ENCODE peak calls at places on chromosome 5, in four cellular contexts. S, P, X and O are unnamed samples. For H3K36me3, the result is how much of the 10 kb centered on the place peaks cover.

GRCh38 chr5:73193592-73193991 is 20.6 kb downstream of the TMEM174 start:
- DNase-seq in S (no peak), P (no peak), X (no peak), O (no peak)

GRCh38 chr5:61687371-61687770 is 355.3 kb downstream of the ZSWIM6 start:
- DNase-seq in S (no peak), P (no peak), X (no peak), O (no peak)

GRCh38 chr5:177085985-177086917 is at the start of gene FGFR4:
- DNase-seq in S (peak), P (peak), X (peak), O (peak)

GRCh38 chr5:93790401-93790800 is 49.0 kb upstream of the POU5F2 start:
- DNase-seq in S (no peak), P (no peak), X (no peak), O (no peak)

GRCh38 chr5:82765765-82766164 is 311.4 kb downstream of the TMEM167A start:
- DNase-seq in S (no peak), P (no peak), X (no peak), O (no peak)

GRCh38 chr5:80275347-80275746 is 19.5 kb upstream of the SERINC5 start:
- DNase-seq in S (no peak), P (no peak), X (no peak), O (no peak)

GRCh38 chr5:139061856-139062255 is 136.3 kb downstream of the SIL1 start:
- DNase-seq in S (no peak), P (no peak), X (no peak), O (no peak)

GRCh38 chr5:176771102-176771845 is 39.1 kb upstream of the UNC5A start:
- DNase-seq in S (no peak), P (no peak), X (no peak), O (peak)

GRCh38 chr5:153672347-153673090 is 182.0 kb downstream of the GRIA1 start:
- DNase-seq in S (no peak), P (no peak), X (no peak), O (no peak)

GRCh38 chr5:39270172-39270848 is 50.9 kb upstream of the FYB1 start:
- DNase-seq in S (no peak), P (peak), X (no peak), O (no peak)

GRCh38 chr5:35319231-35320002 is 89.1 kb upstream of the PRLR start:
- DNase-seq in S (peak), P (peak), X (peak), O (peak)

GRCh38 chr5:135264451-135265445 is 134.3 kb downstream of the MACROH2A1 start:
- DNase-seq in S (no peak), P (no peak), X (no peak), O (no peak)

GRCh38 chr5:160030631-160031377 is 21.9 kb downstream of the TTC1 start:
- DNase-seq in S (no peak), P (no peak), X (no peak), O (no peak)

GRCh38 chr5:42924226-42924625 is 112.5 kb upstream of the SELENOP start:
- DNase-seq in S (no peak), P (no peak), X (no peak), O (no peak)

GRCh38 chr5:78903936-78904335 is 81.2 kb downstream of the ARSB start:
- DNase-seq in S (no peak), P (no peak), X (no peak), O (no peak)

GRCh38 chr5:81750308-81751008 is 439 bp downstream of the SSBP2 start:
- DNase-seq in S (no peak), P (no peak), X (peak), O (no peak)

GRCh38 chr5:53397845-53398244 is 82.6 kb upstream of the FST start:
- DNase-seq in S (no peak), P (no peak), X (no peak), O (no peak)

GRCh38 chr5:115366223-115366622 is 69.8 kb upstream of the CCDC112 start:
- DNase-seq in S (no peak), P (no peak), X (no peak), O (no peak)
- TF ChIP-seq EP300 in S (no peak), P (no peak), X (no peak), O (no peak)

GRCh38 chr5:150017606-150018005 is 17.1 kb downstream of the HMGXB3 start:
- DNase-seq in S (no peak), P (no peak), X (no peak), O (no peak)

GRCh38 chr5:150022163-150022540 is 21.6 kb downstream of the HMGXB3 start:
- DNase-seq in S (no peak), P (no peak), X (no peak), O (no peak)

GRCh38 chr5:150021491-150022162 is 21.1 kb downstream of the HMGXB3 start:
- DNase-seq in S (no peak), P (no peak), X (no peak), O (no peak)

GRCh38 chr5:150022681-150023080 is 22.1 kb downstream of the HMGXB3 start:
- DNase-seq in S (no peak), P (no peak), X (no peak), O (no peak)

GRCh38 chr5:150020249-150020648 is 19.7 kb downstream of the HMGXB3 start:
- DNase-seq in S (no peak), P (no peak), X (no peak), O (no peak)
- H3K36me3 ChIP-seq in S (under half), P (under half), X (half or more), O (under half)

GRCh38 chr5:172751761-172752510 is 19.1 kb downstream of the DUSP1 start:
- DNase-seq in S (no peak), P (no peak), X (no peak), O (peak)

GRCh38 chr5:172748341-172748843 is 22.6 kb downstream of the DUSP1 start:
- DNase-seq in S (peak), P (no peak), X (no peak), O (peak)

GRCh38 chr5:172749076-172749475 is 21.9 kb downstream of the DUSP1 start:
- DNase-seq in S (no peak), P (no peak), X (no peak), O (peak)

GRCh38 chr5:172747471-172747870 is 23.5 kb downstream of the DUSP1 start:
- DNase-seq in S (no peak), P (no peak), X (no peak), O (peak)

DNA sequence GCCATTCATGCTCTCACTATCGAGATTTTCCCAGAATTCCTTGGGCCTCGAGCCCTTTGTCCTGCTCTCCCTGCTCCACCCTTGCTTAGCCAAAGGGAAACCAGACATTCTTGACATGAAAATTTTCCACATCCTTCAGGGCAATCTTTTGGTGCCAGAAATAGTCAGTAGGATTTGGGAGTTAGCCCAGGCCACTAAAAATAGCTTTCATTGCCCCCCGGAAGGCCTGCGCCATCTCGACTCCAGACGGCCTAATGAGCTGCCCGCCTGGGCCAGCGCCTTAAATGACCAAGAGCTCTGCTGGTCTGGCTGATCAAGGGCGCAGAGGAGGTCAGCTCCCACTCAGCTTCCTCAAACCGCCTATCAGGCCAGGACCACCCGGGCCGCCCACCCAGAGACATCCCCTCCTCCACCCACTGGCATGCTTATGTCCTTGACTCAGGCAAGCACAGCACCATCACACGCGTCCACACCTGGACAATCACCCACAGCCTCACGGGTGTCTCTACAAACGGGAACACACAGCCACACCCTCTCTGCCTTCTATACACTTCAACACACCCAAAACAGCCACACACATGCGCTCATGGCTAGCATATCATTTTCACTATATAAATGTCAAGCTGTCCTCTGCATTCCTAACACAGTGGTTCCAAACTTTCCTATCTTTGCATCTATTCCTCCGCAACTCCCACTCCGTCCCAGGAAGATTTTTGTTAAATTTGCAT is 20.9 kb downstream of the DUSP1 start:
- DNase-seq in S (peak), P (no peak), X (peak), O (peak)
- TF ChIP-seq EP300 in S (peak), P (no peak), X (no peak), O (peak)

GRCh38 chr5:168318237-168318636 is 26.8 kb downstream of the WWC1 start:
- DNase-seq in S (no peak), P (no peak), X (no peak), O (no peak)
- H3K36me3 ChIP-seq in S (under half), P (under half), X (under half), O (under half)

GRCh38 chr5:56481147-56481997 is 248.2 kb upstream of the ANKRD55 start:
- DNase-seq in S (peak), P (peak), X (peak), O (peak)

GRCh38 chr5:56479126-56479525 is 246.0 kb upstream of the ANKRD55 start:
- DNase-seq in S (no peak), P (no peak), X (no peak), O (no peak)

GRCh38 chr5:56481998-56482698 is 249.0 kb upstream of the ANKRD55 start:
- DNase-seq in S (no peak), P (no peak), X (no peak), O (no peak)

GRCh38 chr5:56479701-56480304 is 246.7 kb upstream of the ANKRD55 start:
- DNase-seq in S (no peak), P (peak), X (no peak), O (no peak)

DNA sequence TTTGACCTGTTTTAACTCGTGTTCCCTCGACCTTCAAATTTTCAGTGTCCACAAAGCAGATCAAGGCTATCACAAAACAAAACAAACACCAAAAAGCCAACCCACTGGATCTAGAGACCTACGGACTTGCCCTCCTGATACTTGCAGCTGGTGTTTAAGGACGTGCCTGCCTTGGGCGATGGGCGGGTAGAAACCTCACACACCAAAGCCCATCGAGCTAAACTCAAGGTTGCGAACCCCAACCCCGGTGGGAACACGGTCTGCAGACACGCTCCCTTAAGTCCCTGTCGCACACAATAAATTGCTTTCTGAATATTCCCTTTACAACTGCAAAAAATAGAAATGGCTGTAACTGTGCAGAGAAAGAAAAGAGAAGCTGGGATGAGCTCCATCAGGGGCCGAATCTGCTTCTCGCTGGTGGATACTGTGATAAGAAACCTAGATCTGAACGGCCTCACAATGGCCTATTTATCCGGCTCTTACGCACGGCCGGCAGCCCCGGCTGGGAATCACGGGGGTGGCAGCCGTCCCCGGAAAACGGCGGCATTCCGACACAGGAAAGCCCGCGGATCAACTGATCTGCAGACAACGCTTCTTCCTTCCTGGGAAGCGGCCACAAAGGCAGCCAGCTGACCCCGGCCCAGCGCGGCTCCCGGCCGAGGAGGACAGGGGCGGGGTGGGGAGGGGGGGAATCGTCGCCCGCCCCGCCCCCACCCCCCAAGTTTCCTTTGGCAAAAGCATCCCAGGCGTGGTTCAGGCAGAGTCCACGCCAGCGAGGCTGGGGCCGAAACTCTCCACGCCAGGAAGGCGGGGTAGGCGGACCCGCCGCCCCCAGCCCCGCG is 247.4 kb upstream of the ANKRD55 start:
- DNase-seq in S (peak), P (peak), X (peak), O (peak)
- TF ChIP-seq EP300 in S (no peak), P (no peak), X (no peak), O (no peak)